ENCODE peak calls at places on chromosomes 2 and 18, in four cellular contexts. F is activated gamma-delta T cell treated with anti-CD3 and anti-CD28 coated beads, Interleukin-2, amount 50 U/mL, for 16 hours; P is stimulated activated CD4-positive, alpha-beta T cell treated with anti-CD3 and anti-CD28 coated beads, Interleukin-1b, Interleukin-23, amount 100 ng/mL, for 24 hours; L is fibroblast of pulmonary artery. O is an unnamed sample.

GRCh38 chr2:25279091-25279651 is 62.6 kb downstream of the DNMT3A start:
- DNase-seq in F (no peak), P (no peak), L (peak; percentile 33), O (no peak)

GRCh38 chr2:36655456-36655855 is 41.1 kb upstream of the VIT start:
- DNase-seq in F (no peak), P (no peak), L (peak; percentile 88), O (peak; percentile 39)

GRCh38 chr2:233252227-233252626 is 754 bp downstream of the ATG16L1 start:
- DNase-seq in F (no peak), P (no peak), L (no peak), O (no peak)

GRCh38 chr2:227462463-227462951 is 9.4 kb upstream of the AGFG1 start:
- DNase-seq in F (no peak), P (no peak), L (no peak), O (no peak)

GRCh38 chr2:50820176-50820575 is 211.8 kb downstream of the NRXN1 start:
- DNase-seq in F (no peak), P (no peak), L (no peak), O (no peak)

GRCh38 chr2:46845542-46846453 is 69.8 kb downstream of the MCFD2 start:
- DNase-seq in F (no peak), P (no peak), L (peak; percentile 76), O (no peak)

GRCh38 chr2:182652326-182652725 is 63.7 kb upstream of the DNAJC10 start:
- DNase-seq in F (no peak), P (no peak), L (no peak), O (no peak)

GRCh38 chr2:150977296-150977695 is 284.4 kb downstream of the RBM43 start:
- DNase-seq in F (no peak), P (no peak), L (no peak), O (no peak)

GRCh38 chr18:23320709-23321236 is 132.3 kb upstream of the RIOK3 start:
- DNase-seq in F (no peak), P (no peak), L (no peak), O (no peak)

GRCh38 chr2:169073972-169074751 is 4.8 kb downstream of the DHRS9 start:
- DNase-seq in F (no peak), P (no peak), L (peak; percentile 37), O (peak; percentile 43)

GRCh38 chr18:26863921-26864497 is 1.5 kb downstream of the AQP4 start:
- DNase-seq in F (no peak), P (no peak), L (no peak), O (no peak)

GRCh38 chr2:165015052-165015642 is 59.8 kb upstream of the SLC38A11 start:
- DNase-seq in F (peak; percentile 17), P (peak; percentile 20), L (peak; percentile 73), O (peak; percentile 69)

GRCh38 chr2:233029321-233029720 is 3.2 kb upstream of the NEU2 start:
- DNase-seq in F (no peak), P (no peak), L (no peak), O (no peak)

GRCh38 chr2:65612654-65613053 is 180.3 kb upstream of the SPRED2 start:
- DNase-seq in F (no peak), P (no peak), L (no peak), O (no peak)

GRCh38 chr2:199315299-199316179 is 142.2 kb downstream of the SATB2 start:
- DNase-seq in F (no peak), P (no peak), L (peak; percentile 29), O (peak; percentile 27)

GRCh38 chr2:238600506-238601432 is 174.0 kb downstream of the ASB1 start:
- DNase-seq in F (no peak), P (no peak), L (no peak), O (no peak)

GRCh38 chr2:74917702-74918619 is 40.5 kb upstream of the POLE4 start:
- DNase-seq in F (no peak), P (no peak), L (peak; percentile 60), O (peak; percentile 55)

GRCh38 chr2:202705446-202706020 is 70.8 kb downstream of the FAM117B start:
- DNase-seq in F (no peak), P (no peak), L (no peak), O (no peak)

GRCh38 chr2:138079976-138080375 is 115.7 kb downstream of the HNMT start:
- DNase-seq in F (no peak), P (no peak), L (peak; percentile 18), O (no peak)

GRCh38 chr18:13625843-13626543 is 100.4 kb downstream of the FAM210A start:
- DNase-seq in F (no peak), P (no peak), L (no peak), O (no peak)

GRCh38 chr2:16025876-16026640 is 85.7 kb downstream of the MYCN start:
- DNase-seq in F (no peak), P (no peak), L (no peak), O (no peak)

GRCh38 chr2:30060562-30060961 is 86.2 kb upstream of the YPEL5 start:
- DNase-seq in F (no peak), P (no peak), L (no peak), O (no peak)

GRCh38 chr2:25078171-25079049 is 36.5 kb downstream of the EFR3B start:
- DNase-seq in F (no peak), P (no peak), L (peak; percentile 50), O (peak; percentile 54)

GRCh38 chr2:226847090-226847489 is 11.2 kb downstream of the RHBDD1 start:
- DNase-seq in F (no peak), P (no peak), L (no peak), O (no peak)

GRCh38 chr18:72086421-72086820 is 457.7 kb downstream of the CBLN2 start:
- DNase-seq in F (no peak), P (no peak), L (peak; percentile 47), O (no peak)

GRCh38 chr18:23718731-23719130 is 29.5 kb downstream of the LAMA3 start:
- DNase-seq in F (no peak), P (no peak), L (no peak), O (no peak)

GRCh38 chr2:119301413-119301812 is 65.2 kb downstream of the C2orf76 start:
- DNase-seq in F (no peak), P (no peak), L (no peak), O (peak; percentile 51)